ENCODE peak calls at places on chromosomes 16 and 17, in nine cellular contexts. H is NCI-H1092 treated with DMSO at 0.1 percent for 48 hours, M is choroid plexus epithelial cell, K is NCI-H69, B is NCI-H187, D is NCI-H2081, F is retina, Z is activated T-helper 1 cell treated with Interleukin-2 at 50 U/mL for 16 hours, T is GDM1. G is an unnamed sample.

GRCh38 chr16:49284962-49285361 is 3.3 kb upstream of the CBLN1 start:
- DNase-seq in F (no peak), M (no peak), K (no peak), D (no peak), T (no peak), Z (no peak), H (no peak), B (no peak), G (no peak)

GRCh38 chr17:78396436-78397335 is 18.2 kb downstream of the PGS1 start:
- DNase-seq in Z (no peak), D (no peak), K (peak), B (no peak), H (no peak), F (no peak), M (no peak), T (no peak), G (no peak)

GRCh38 chr17:82655523-82655922 is 7.3 kb upstream of the WDR45B start:
- DNase-seq in H (no peak), M (no peak), B (no peak), T (no peak), D (no peak), F (no peak), Z (no peak), K (no peak), G (no peak)

GRCh38 chr16:22659933-22660332 is 149.2 kb downstream of the NPIPB5 start:
- DNase-seq in K (peak), F (no peak), B (no peak), T (no peak), M (no peak), H (peak), Z (no peak), D (peak), G (no peak)

GRCh38 chr17:79504181-79504605 is 106.7 kb downstream of the RBFOX3 start:
- DNase-seq in M (no peak), F (peak), T (no peak), B (no peak), D (no peak), Z (no peak), H (no peak), K (no peak), G (no peak)

GRCh38 chr16:86578056-86578455 is 293 bp upstream of the FOXL1 start:
- DNase-seq in H (no peak), B (no peak), K (no peak), M (peak), T (no peak), Z (no peak), F (no peak), D (no peak), G (no peak)

GRCh38 chr17:39800540-39800939 is 62.8 kb downstream of the GRB7 start:
- DNase-seq in K (peak), Z (peak), B (no peak), T (no peak), H (no peak), M (no peak), F (no peak), D (peak), G (no peak)

GRCh38 chr16:23670137-23670776 is 8.4 kb upstream of the PLK1 start:
- DNase-seq in H (no peak), T (no peak), F (no peak), D (no peak), K (no peak), Z (no peak), B (no peak), M (peak), G (no peak)

GRCh38 chr16:1771072-1771863 is at the start of gene NME3:
- DNase-seq in Z (peak), M (peak), D (peak), T (no peak), K (peak), B (peak), F (peak), H (peak), G (no peak)

GRCh38 chr17:28413804-28414203 is 7.8 kb upstream of the SLC46A1 start:
- DNase-seq in H (no peak), T (no peak), K (no peak), B (no peak), F (no peak), D (no peak), Z (no peak), M (no peak), G (no peak)

GRCh38 chr16:57185446-57185944 is 344 bp downstream of the PSME3IP1 start:
- DNase-seq in D (peak), H (no peak), K (peak), F (no peak), T (no peak), Z (peak), M (peak), B (no peak), G (no peak)

GRCh38 chr16:14111713-14112538 is 40.8 kb downstream of the MRTFB start:
- DNase-seq in B (no peak), Z (no peak), D (peak), K (peak), H (peak), F (no peak), T (no peak), M (peak), G (no peak)

GRCh38 chr16:4746991-4747574 is 12.7 kb downstream of the DNAAF8 start:
- DNase-seq in T (no peak), H (peak), Z (no peak), M (peak), F (no peak), D (no peak), B (no peak), K (peak), G (no peak)

GRCh38 chr17:49708515-49709161 is 874 bp upstream of the SLC35B1 start:
- DNase-seq in M (no peak), F (no peak), D (peak), T (no peak), H (no peak), Z (no peak), B (no peak), K (peak), G (peak)

GRCh38 chr17:47789611-47790520 is 31.7 kb downstream of the OSBPL7 start:
- DNase-seq in Z (peak), K (peak), F (peak), M (peak), H (peak), D (peak), B (peak), T (no peak), G (peak)

GRCh38 chr16:11757671-11758545 is 15.3 kb upstream of the TXNDC11 start:
- DNase-seq in H (peak), T (no peak), B (no peak), M (peak), Z (no peak), D (no peak), K (peak), F (no peak), G (no peak)

GRCh38 chr16:69567031-69567680 is 1.4 kb downstream of the NFAT5 start:
- DNase-seq in M (peak), H (no peak), F (peak), Z (no peak), K (peak), T (no peak), B (no peak), D (no peak), G (no peak)

GRCh38 chr17:65557349-65558310 is 3.8 kb downstream of the AXIN2 start:
- DNase-seq in B (no peak), H (no peak), Z (no peak), M (no peak), T (no peak), K (no peak), D (no peak), F (no peak), G (no peak)